ENCODE peak calls at places on chromosomes 2 and 18, in five cellular contexts. One of them, this sample, is unnamed.

GRCh38 chr18:44682181-44682870 is 1.6 kb downstream of the SETBP1 start:
- DNase-seq in hepatocyte: peak
- DNase-seq in IMR-90: no peak
- DNase-seq in left ventricle myocardium inferior: peak
- DNase-seq in WTC11: peak
- DNase-seq in this sample: no peak

GRCh38 chr2:193518061-193518817 is 1323.5 kb upstream of the TMEFF2 start:
- DNase-seq in hepatocyte: no peak
- DNase-seq in IMR-90: peak
- DNase-seq in left ventricle myocardium inferior: no peak
- DNase-seq in WTC11: no peak
- DNase-seq in this sample: no peak

GRCh38 chr18:39434223-39434622 is 1868.6 kb upstream of the CELF4 start:
- DNase-seq in hepatocyte: no peak
- DNase-seq in IMR-90: no peak
- DNase-seq in left ventricle myocardium inferior: no peak
- DNase-seq in WTC11: no peak
- DNase-seq in this sample: no peak

GRCh38 chr2:55618649-55619055 is 1.2 kb upstream of the PPP4R3B start:
- DNase-seq in hepatocyte: peak
- DNase-seq in IMR-90: peak
- DNase-seq in left ventricle myocardium inferior: peak
- DNase-seq in WTC11: peak
- DNase-seq in this sample: peak

GRCh38 chr2:102064679-102065674 is 73.2 kb downstream of the IL1R2 start:
- DNase-seq in hepatocyte: peak
- DNase-seq in IMR-90: peak
- DNase-seq in left ventricle myocardium inferior: no peak
- DNase-seq in WTC11: no peak
- DNase-seq in this sample: no peak

GRCh38 chr2:240293865-240294461 is 141.5 kb upstream of the GPC1 start:
- DNase-seq in hepatocyte: no peak
- DNase-seq in IMR-90: peak
- DNase-seq in left ventricle myocardium inferior: peak
- DNase-seq in WTC11: no peak
- DNase-seq in this sample: no peak

GRCh38 chr2:65325066-65325465 is 97.4 kb downstream of the ACTR2 start:
- DNase-seq in hepatocyte: no peak
- DNase-seq in IMR-90: no peak
- DNase-seq in left ventricle myocardium inferior: no peak
- DNase-seq in WTC11: no peak
- DNase-seq in this sample: no peak

GRCh38 chr2:226143097-226143496 is 656.5 kb downstream of the IRS1 start:
- DNase-seq in hepatocyte: no peak
- DNase-seq in IMR-90: no peak
- DNase-seq in left ventricle myocardium inferior: no peak
- DNase-seq in WTC11: no peak
- DNase-seq in this sample: no peak

GRCh38 chr18:48897531-48897930 is 53.2 kb downstream of the SMAD7 start:
- DNase-seq in hepatocyte: peak
- DNase-seq in IMR-90: peak
- DNase-seq in left ventricle myocardium inferior: no peak
- DNase-seq in WTC11: no peak
- DNase-seq in this sample: no peak

GRCh38 chr2:164890533-164890932 is 48.9 kb upstream of the COBLL1 start:
- DNase-seq in hepatocyte: no peak
- DNase-seq in IMR-90: peak
- DNase-seq in left ventricle myocardium inferior: no peak
- DNase-seq in WTC11: no peak
- DNase-seq in this sample: no peak

GRCh38 chr2:42770288-42771131 is 6.6 kb upstream of the OXER1 start:
- DNase-seq in hepatocyte: peak
- DNase-seq in IMR-90: peak
- DNase-seq in left ventricle myocardium inferior: no peak
- DNase-seq in WTC11: peak
- DNase-seq in this sample: peak

GRCh38 chr2:213934560-213934959 is 476.3 kb upstream of the VWC2L start:
- DNase-seq in hepatocyte: peak
- DNase-seq in IMR-90: peak
- DNase-seq in left ventricle myocardium inferior: no peak
- DNase-seq in WTC11: no peak
- DNase-seq in this sample: no peak

GRCh38 chr18:54390838-54391237 is 33.1 kb downstream of the C18orf54 start:
- DNase-seq in hepatocyte: no peak
- DNase-seq in IMR-90: no peak
- DNase-seq in left ventricle myocardium inferior: no peak
- DNase-seq in WTC11: no peak
- DNase-seq in this sample: no peak

GRCh38 chr18:35324926-35325655 is 19.1 kb downstream of the ZNF24 start:
- DNase-seq in hepatocyte: no peak
- DNase-seq in IMR-90: peak
- DNase-seq in left ventricle myocardium inferior: no peak
- DNase-seq in WTC11: no peak
- DNase-seq in this sample: no peak

DNA sequence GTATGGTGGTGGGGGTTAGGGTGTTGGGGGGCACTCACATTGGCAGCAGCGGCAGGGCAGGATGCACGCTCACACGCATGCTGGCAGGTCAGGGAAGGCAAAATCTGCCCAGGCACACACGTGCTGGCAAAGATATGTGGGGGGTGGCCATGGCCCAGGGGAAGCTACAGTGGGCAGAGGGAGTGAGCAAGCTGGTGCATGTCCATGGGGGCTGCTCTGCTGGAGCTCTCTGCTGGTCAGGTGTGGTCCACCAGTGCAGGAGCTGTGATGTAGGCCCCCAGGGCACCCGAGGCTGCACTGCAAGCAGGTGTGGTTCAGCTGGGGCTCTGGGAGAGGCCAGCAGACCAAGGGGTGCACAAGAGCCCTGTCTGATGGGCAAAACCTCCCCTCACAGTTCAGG is 491.5 kb upstream of the TNP1 start:
- DNase-seq in hepatocyte: no peak
- DNase-seq in IMR-90: no peak
- DNase-seq in left ventricle myocardium inferior: no peak
- DNase-seq in WTC11: no peak
- DNase-seq in this sample: no peak
- TF ChIP-seq CTCF in hepatocyte: no peak
- TF ChIP-seq CTCF in IMR-90: no peak
- TF ChIP-seq CTCF in left ventricle myocardium inferior: no peak
- TF ChIP-seq CTCF in WTC11: no peak
- TF ChIP-seq CTCF in this sample: no peak

GRCh38 chr2:180359522-180360282 is 352.6 kb upstream of the CWC22 start:
- DNase-seq in hepatocyte: no peak
- DNase-seq in IMR-90: no peak
- DNase-seq in left ventricle myocardium inferior: no peak
- DNase-seq in WTC11: no peak
- DNase-seq in this sample: no peak
- TF ChIP-seq CTCF in hepatocyte: no peak
- TF ChIP-seq CTCF in IMR-90: no peak
- TF ChIP-seq CTCF in left ventricle myocardium inferior: no peak
- TF ChIP-seq CTCF in WTC11: no peak
- TF ChIP-seq CTCF in this sample: no peak

DNA sequence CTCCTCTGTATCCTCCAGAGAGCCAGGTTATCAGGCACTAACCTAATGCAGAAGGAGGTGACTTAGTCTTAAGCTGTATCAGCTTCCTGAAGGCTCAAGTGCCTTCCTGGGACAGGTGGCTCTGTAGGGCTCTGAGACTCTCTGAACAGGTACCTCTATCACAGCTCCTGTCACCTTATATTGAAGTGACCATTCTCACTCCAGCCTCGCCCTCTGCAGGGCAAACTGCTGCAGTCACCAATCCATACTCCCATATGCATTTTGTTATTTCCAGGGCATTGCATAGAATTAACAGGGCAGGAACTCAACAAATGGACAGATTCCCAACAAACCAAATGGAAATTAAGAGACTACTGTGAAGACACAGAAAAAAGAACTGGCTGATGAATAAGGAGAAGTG is 203.0 kb upstream of the REV1 start:
- DNase-seq in hepatocyte: no peak
- DNase-seq in IMR-90: no peak
- DNase-seq in left ventricle myocardium inferior: no peak
- DNase-seq in WTC11: peak
- DNase-seq in this sample: no peak
- TF ChIP-seq CTCF in hepatocyte: no peak
- TF ChIP-seq CTCF in IMR-90: no peak
- TF ChIP-seq CTCF in left ventricle myocardium inferior: no peak
- TF ChIP-seq CTCF in WTC11: no peak
- TF ChIP-seq CTCF in this sample: peak

DNA sequence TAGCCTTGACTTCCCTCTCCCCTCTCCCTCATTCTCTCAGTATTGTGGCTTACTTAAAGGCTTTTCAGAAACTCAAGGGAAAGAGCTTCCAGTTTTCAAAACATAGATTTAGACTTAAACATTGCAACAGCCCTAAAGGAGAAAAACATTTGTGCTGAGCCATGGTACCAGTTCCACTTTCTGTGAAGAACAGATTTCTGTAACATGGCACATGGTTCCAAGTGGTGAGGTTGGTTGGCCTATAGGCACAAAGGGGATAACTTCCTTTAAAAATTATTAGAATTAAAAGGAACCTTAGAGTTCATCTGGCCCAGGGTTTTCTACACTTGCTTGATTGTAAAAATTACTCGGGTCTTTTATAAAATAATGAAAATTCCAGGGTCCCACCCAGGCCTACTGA is 138.6 kb upstream of the CDCA7 start:
- DNase-seq in hepatocyte: no peak
- DNase-seq in IMR-90: no peak
- DNase-seq in left ventricle myocardium inferior: no peak
- DNase-seq in WTC11: no peak
- DNase-seq in this sample: no peak
- TF ChIP-seq CTCF in hepatocyte: no peak
- TF ChIP-seq CTCF in IMR-90: no peak
- TF ChIP-seq CTCF in left ventricle myocardium inferior: no peak
- TF ChIP-seq CTCF in WTC11: no peak
- TF ChIP-seq CTCF in this sample: no peak

DNA sequence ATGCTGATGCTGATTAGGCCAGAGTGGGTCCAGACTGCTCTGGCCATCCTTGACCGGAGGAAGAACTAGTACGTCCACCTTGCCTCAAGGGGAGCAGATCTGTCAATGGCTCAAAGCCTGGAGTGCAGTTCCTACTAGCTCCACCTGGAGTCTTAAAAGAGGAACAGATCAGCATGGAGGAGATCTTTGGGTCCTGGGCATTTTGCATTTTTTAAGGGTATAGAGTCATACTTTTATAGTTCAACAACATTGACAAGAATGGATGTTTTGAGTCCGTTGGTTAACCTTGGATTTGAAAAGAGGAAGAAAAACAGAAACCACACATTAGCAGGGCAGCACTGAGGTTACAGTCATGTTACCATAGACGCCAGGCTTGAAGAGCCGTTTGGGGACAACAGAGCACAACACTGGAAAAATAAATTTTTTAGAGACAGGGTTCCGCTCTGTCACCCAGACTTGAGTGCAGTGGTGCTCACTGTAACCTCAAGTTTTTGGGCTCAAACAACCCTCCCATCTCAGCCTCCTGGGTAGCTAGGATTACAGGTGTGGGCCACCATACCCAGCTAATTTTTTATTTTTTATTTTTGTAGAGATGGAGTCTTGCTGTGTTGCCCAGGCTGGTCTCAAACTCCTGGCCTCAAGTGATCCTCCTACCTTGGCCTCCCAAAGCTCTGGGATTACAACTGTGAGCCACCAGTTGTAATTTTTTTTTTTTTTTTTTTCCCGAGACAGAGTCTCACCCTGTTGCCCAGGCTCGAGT is 78.5 kb downstream of the PRKCE start:
- DNase-seq in hepatocyte: no peak
- DNase-seq in IMR-90: no peak
- DNase-seq in left ventricle myocardium inferior: no peak
- DNase-seq in WTC11: no peak
- DNase-seq in this sample: no peak
- TF ChIP-seq CTCF in hepatocyte: no peak
- TF ChIP-seq CTCF in IMR-90: no peak
- TF ChIP-seq CTCF in left ventricle myocardium inferior: no peak
- TF ChIP-seq CTCF in WTC11: no peak
- TF ChIP-seq CTCF in this sample: peak

GRCh38 chr2:172465417-172466334 is 38.3 kb downstream of the ITGA6 start:
- DNase-seq in hepatocyte: peak
- DNase-seq in IMR-90: peak
- DNase-seq in left ventricle myocardium inferior: peak
- DNase-seq in WTC11: peak
- DNase-seq in this sample: peak

GRCh38 chr2:172461591-172462392 is 34.4 kb downstream of the ITGA6 start:
- DNase-seq in hepatocyte: peak
- DNase-seq in IMR-90: peak
- DNase-seq in left ventricle myocardium inferior: peak
- DNase-seq in WTC11: peak
- DNase-seq in this sample: peak

GRCh38 chr2:172464340-172465129 is 37.1 kb downstream of the ITGA6 start:
- DNase-seq in hepatocyte: peak
- DNase-seq in IMR-90: no peak
- DNase-seq in left ventricle myocardium inferior: no peak
- DNase-seq in WTC11: no peak
- DNase-seq in this sample: no peak

GRCh38 chr2:172460780-172461201 is 33.4 kb downstream of the ITGA6 start:
- DNase-seq in hepatocyte: no peak
- DNase-seq in IMR-90: peak
- DNase-seq in left ventricle myocardium inferior: no peak
- DNase-seq in WTC11: no peak
- DNase-seq in this sample: no peak

GRCh38 chr2:172462393-172463381 is 35.3 kb downstream of the ITGA6 start:
- DNase-seq in hepatocyte: no peak
- DNase-seq in IMR-90: no peak
- DNase-seq in left ventricle myocardium inferior: no peak
- DNase-seq in WTC11: no peak
- DNase-seq in this sample: no peak
- TF ChIP-seq CTCF in hepatocyte: no peak
- TF ChIP-seq CTCF in IMR-90: no peak
- TF ChIP-seq CTCF in left ventricle myocardium inferior: no peak
- TF ChIP-seq CTCF in WTC11: peak
- TF ChIP-seq CTCF in this sample: peak

DNA sequence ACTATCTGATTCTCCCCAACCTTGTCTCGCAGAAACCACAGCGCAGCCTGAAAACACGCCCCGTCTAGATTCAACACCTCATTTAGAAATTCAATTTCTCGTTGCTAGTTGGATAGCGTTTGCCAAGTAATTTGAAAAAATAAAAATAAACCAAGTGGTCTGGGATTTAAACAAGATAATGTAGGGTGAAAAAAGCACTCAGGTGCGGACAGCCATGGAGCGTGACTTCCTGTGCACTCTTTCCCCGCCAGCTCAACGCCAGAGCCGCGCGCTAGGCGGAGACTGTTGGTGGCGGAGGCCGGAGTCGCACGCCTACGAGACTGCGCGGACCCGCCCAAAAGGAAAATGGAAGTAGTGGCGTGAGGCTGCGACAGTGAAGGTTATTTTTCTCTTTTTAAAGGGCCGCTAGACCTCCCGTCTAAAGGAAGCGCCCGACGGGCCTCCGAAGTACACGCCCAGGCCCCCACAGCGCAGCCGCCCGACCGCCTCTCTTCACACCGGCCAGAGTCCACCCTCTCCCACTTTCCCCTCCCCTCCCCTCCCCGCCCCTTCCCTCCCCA is 584 bp upstream of the CCNT2 start:
- DNase-seq in hepatocyte: no peak
- DNase-seq in IMR-90: no peak
- DNase-seq in left ventricle myocardium inferior: no peak
- DNase-seq in WTC11: no peak
- DNase-seq in this sample: no peak
- TF ChIP-seq CTCF in hepatocyte: peak
- TF ChIP-seq CTCF in IMR-90: peak
- TF ChIP-seq CTCF in left ventricle myocardium inferior: peak
- TF ChIP-seq CTCF in WTC11: no peak
- TF ChIP-seq CTCF in this sample: peak